ENCODE peak calls at places on chromosomes 7 and 10, in nine cellular contexts. One of them, this sample, is unnamed.

GRCh38 chr10:86946215-86947170 is 10.9 kb downstream of the MMRN2 start:
- DNase-seq in neural progenitor cell: no peak
- DNase-seq in OCI-M1: no peak
- DNase-seq in activated T-helper 9 cell treated with anti-CD3 and anti-CD28 coated beads, Interleukin-2, amount 50 U/mL, for 16 hours: no peak
- DNase-seq in NCI-H2029: peak
- DNase-seq in stromal cell of bone marrow: no peak
- DNase-seq in activated naive CD4-positive, alpha-beta T cell treated with anti-CD3 and anti-CD28 coated beads for 36 hours: no peak
- DNase-seq in ovary: no peak
- DNase-seq in astrocyte of the hippocampus: no peak
- DNase-seq in this sample: no peak

GRCh38 chr7:142603870-142604448 is 145.3 kb upstream of the PRSS1 start:
- DNase-seq in stromal cell of bone marrow: no peak
- DNase-seq in activated naive CD4-positive, alpha-beta T cell treated with anti-CD3 and anti-CD28 coated beads for 36 hours: peak
- DNase-seq in OCI-M1: peak
- DNase-seq in neural progenitor cell: peak
- DNase-seq in ovary: no peak
- DNase-seq in activated T-helper 9 cell treated with anti-CD3 and anti-CD28 coated beads, Interleukin-2, amount 50 U/mL, for 16 hours: no peak
- DNase-seq in NCI-H2029: peak
- DNase-seq in astrocyte of the hippocampus: peak
- DNase-seq in this sample: no peak

GRCh38 chr7:14698239-14698638 is 204.3 kb downstream of the DGKB start:
- DNase-seq in activated T-helper 9 cell treated with anti-CD3 and anti-CD28 coated beads, Interleukin-2, amount 50 U/mL, for 16 hours: no peak
- DNase-seq in NCI-H2029: no peak
- DNase-seq in OCI-M1: peak
- DNase-seq in neural progenitor cell: no peak
- DNase-seq in stromal cell of bone marrow: no peak
- DNase-seq in activated naive CD4-positive, alpha-beta T cell treated with anti-CD3 and anti-CD28 coated beads for 36 hours: no peak
- DNase-seq in ovary: no peak
- DNase-seq in astrocyte of the hippocampus: peak
- DNase-seq in this sample: no peak

GRCh38 chr7:115070311-115070710 is 148.4 kb downstream of the MDFIC start:
- DNase-seq in activated naive CD4-positive, alpha-beta T cell treated with anti-CD3 and anti-CD28 coated beads for 36 hours: no peak
- DNase-seq in stromal cell of bone marrow: no peak
- DNase-seq in ovary: no peak
- DNase-seq in astrocyte of the hippocampus: peak
- DNase-seq in NCI-H2029: no peak
- DNase-seq in neural progenitor cell: no peak
- DNase-seq in activated T-helper 9 cell treated with anti-CD3 and anti-CD28 coated beads, Interleukin-2, amount 50 U/mL, for 16 hours: no peak
- DNase-seq in OCI-M1: peak
- DNase-seq in this sample: no peak

GRCh38 chr7:74355091-74355490 is 65.9 kb downstream of the CLIP2 start:
- DNase-seq in OCI-M1: peak
- DNase-seq in astrocyte of the hippocampus: peak
- DNase-seq in stromal cell of bone marrow: peak
- DNase-seq in ovary: peak
- DNase-seq in activated naive CD4-positive, alpha-beta T cell treated with anti-CD3 and anti-CD28 coated beads for 36 hours: peak
- DNase-seq in NCI-H2029: peak
- DNase-seq in activated T-helper 9 cell treated with anti-CD3 and anti-CD28 coated beads, Interleukin-2, amount 50 U/mL, for 16 hours: no peak
- DNase-seq in neural progenitor cell: no peak
- DNase-seq in this sample: no peak

GRCh38 chr7:134527979-134528371 is 608 bp downstream of the AKR1B10 start:
- DNase-seq in NCI-H2029: no peak
- DNase-seq in activated T-helper 9 cell treated with anti-CD3 and anti-CD28 coated beads, Interleukin-2, amount 50 U/mL, for 16 hours: no peak
- DNase-seq in ovary: no peak
- DNase-seq in activated naive CD4-positive, alpha-beta T cell treated with anti-CD3 and anti-CD28 coated beads for 36 hours: no peak
- DNase-seq in stromal cell of bone marrow: peak
- DNase-seq in OCI-M1: no peak
- DNase-seq in neural progenitor cell: peak
- DNase-seq in astrocyte of the hippocampus: peak
- DNase-seq in this sample: no peak

GRCh38 chr7:139300390-139300789 is 40.7 kb upstream of the FMC1 start:
- DNase-seq in ovary: no peak
- DNase-seq in stromal cell of bone marrow: no peak
- DNase-seq in neural progenitor cell: no peak
- DNase-seq in activated naive CD4-positive, alpha-beta T cell treated with anti-CD3 and anti-CD28 coated beads for 36 hours: no peak
- DNase-seq in activated T-helper 9 cell treated with anti-CD3 and anti-CD28 coated beads, Interleukin-2, amount 50 U/mL, for 16 hours: no peak
- DNase-seq in OCI-M1: no peak
- DNase-seq in NCI-H2029: no peak
- DNase-seq in astrocyte of the hippocampus: no peak
- DNase-seq in this sample: no peak

GRCh38 chr7:27118580-27118979 is 12.0 kb downstream of the HOXA4 start:
- DNase-seq in OCI-M1: no peak
- DNase-seq in stromal cell of bone marrow: no peak
- DNase-seq in astrocyte of the hippocampus: no peak
- DNase-seq in neural progenitor cell: no peak
- DNase-seq in activated T-helper 9 cell treated with anti-CD3 and anti-CD28 coated beads, Interleukin-2, amount 50 U/mL, for 16 hours: no peak
- DNase-seq in NCI-H2029: no peak
- DNase-seq in ovary: no peak
- DNase-seq in activated naive CD4-positive, alpha-beta T cell treated with anti-CD3 and anti-CD28 coated beads for 36 hours: no peak
- DNase-seq in this sample: no peak

GRCh38 chr7:74479066-74479781 is 25.5 kb downstream of the GTF2IRD1 start:
- DNase-seq in astrocyte of the hippocampus: peak
- DNase-seq in NCI-H2029: peak
- DNase-seq in ovary: peak
- DNase-seq in OCI-M1: peak
- DNase-seq in activated naive CD4-positive, alpha-beta T cell treated with anti-CD3 and anti-CD28 coated beads for 36 hours: no peak
- DNase-seq in stromal cell of bone marrow: no peak
- DNase-seq in activated T-helper 9 cell treated with anti-CD3 and anti-CD28 coated beads, Interleukin-2, amount 50 U/mL, for 16 hours: no peak
- DNase-seq in neural progenitor cell: no peak
- DNase-seq in this sample: no peak

GRCh38 chr7:35548291-35548690 is 146.6 kb downstream of the HERPUD2 start:
- DNase-seq in activated naive CD4-positive, alpha-beta T cell treated with anti-CD3 and anti-CD28 coated beads for 36 hours: no peak
- DNase-seq in ovary: no peak
- DNase-seq in OCI-M1: no peak
- DNase-seq in neural progenitor cell: no peak
- DNase-seq in NCI-H2029: no peak
- DNase-seq in stromal cell of bone marrow: no peak
- DNase-seq in astrocyte of the hippocampus: no peak
- DNase-seq in activated T-helper 9 cell treated with anti-CD3 and anti-CD28 coated beads, Interleukin-2, amount 50 U/mL, for 16 hours: no peak
- DNase-seq in this sample: no peak

GRCh38 chr10:103114876-103115275 is 78.2 kb downstream of the NT5C2 start:
- DNase-seq in OCI-M1: no peak
- DNase-seq in astrocyte of the hippocampus: no peak
- DNase-seq in NCI-H2029: no peak
- DNase-seq in activated T-helper 9 cell treated with anti-CD3 and anti-CD28 coated beads, Interleukin-2, amount 50 U/mL, for 16 hours: no peak
- DNase-seq in stromal cell of bone marrow: no peak
- DNase-seq in activated naive CD4-positive, alpha-beta T cell treated with anti-CD3 and anti-CD28 coated beads for 36 hours: no peak
- DNase-seq in neural progenitor cell: no peak
- DNase-seq in ovary: no peak
- DNase-seq in this sample: no peak

GRCh38 chr10:60921631-60922030 is 22.4 kb downstream of the RHOBTB1 start:
- DNase-seq in OCI-M1: no peak
- DNase-seq in stromal cell of bone marrow: no peak
- DNase-seq in ovary: no peak
- DNase-seq in activated T-helper 9 cell treated with anti-CD3 and anti-CD28 coated beads, Interleukin-2, amount 50 U/mL, for 16 hours: no peak
- DNase-seq in NCI-H2029: no peak
- DNase-seq in activated naive CD4-positive, alpha-beta T cell treated with anti-CD3 and anti-CD28 coated beads for 36 hours: no peak
- DNase-seq in neural progenitor cell: no peak
- DNase-seq in astrocyte of the hippocampus: no peak
- DNase-seq in this sample: no peak

GRCh38 chr10:52729259-52730104 is 43.1 kb downstream of the MBL2 start:
- DNase-seq in activated T-helper 9 cell treated with anti-CD3 and anti-CD28 coated beads, Interleukin-2, amount 50 U/mL, for 16 hours: no peak
- DNase-seq in ovary: no peak
- DNase-seq in activated naive CD4-positive, alpha-beta T cell treated with anti-CD3 and anti-CD28 coated beads for 36 hours: no peak
- DNase-seq in neural progenitor cell: peak
- DNase-seq in astrocyte of the hippocampus: peak
- DNase-seq in stromal cell of bone marrow: no peak
- DNase-seq in OCI-M1: peak
- DNase-seq in NCI-H2029: no peak
- DNase-seq in this sample: no peak

GRCh38 chr10:6056411-6057135 is 5.6 kb downstream of the IL2RA start:
- DNase-seq in stromal cell of bone marrow: no peak
- DNase-seq in ovary: no peak
- DNase-seq in NCI-H2029: no peak
- DNase-seq in astrocyte of the hippocampus: no peak
- DNase-seq in activated T-helper 9 cell treated with anti-CD3 and anti-CD28 coated beads, Interleukin-2, amount 50 U/mL, for 16 hours: no peak
- DNase-seq in OCI-M1: no peak
- DNase-seq in neural progenitor cell: peak
- DNase-seq in activated naive CD4-positive, alpha-beta T cell treated with anti-CD3 and anti-CD28 coated beads for 36 hours: peak
- DNase-seq in this sample: no peak

GRCh38 chr7:151248191-151249033 is at the start of gene SMARCD3:
- DNase-seq in OCI-M1: peak
- DNase-seq in NCI-H2029: peak
- DNase-seq in neural progenitor cell: peak
- DNase-seq in activated T-helper 9 cell treated with anti-CD3 and anti-CD28 coated beads, Interleukin-2, amount 50 U/mL, for 16 hours: no peak
- DNase-seq in stromal cell of bone marrow: peak
- DNase-seq in activated naive CD4-positive, alpha-beta T cell treated with anti-CD3 and anti-CD28 coated beads for 36 hours: no peak
- DNase-seq in astrocyte of the hippocampus: peak
- DNase-seq in ovary: peak
- DNase-seq in this sample: no peak

GRCh38 chr7:47581821-47582747 is at the start of gene TNS3:
- DNase-seq in stromal cell of bone marrow: no peak
- DNase-seq in astrocyte of the hippocampus: peak
- DNase-seq in NCI-H2029: peak
- DNase-seq in activated T-helper 9 cell treated with anti-CD3 and anti-CD28 coated beads, Interleukin-2, amount 50 U/mL, for 16 hours: no peak
- DNase-seq in neural progenitor cell: peak
- DNase-seq in activated naive CD4-positive, alpha-beta T cell treated with anti-CD3 and anti-CD28 coated beads for 36 hours: no peak
- DNase-seq in ovary: peak
- DNase-seq in OCI-M1: no peak
- DNase-seq in this sample: no peak

GRCh38 chr7:1697499-1698125 is 27.5 kb downstream of the ELFN1 start:
- DNase-seq in activated naive CD4-positive, alpha-beta T cell treated with anti-CD3 and anti-CD28 coated beads for 36 hours: peak
- DNase-seq in NCI-H2029: no peak
- DNase-seq in stromal cell of bone marrow: no peak
- DNase-seq in OCI-M1: no peak
- DNase-seq in activated T-helper 9 cell treated with anti-CD3 and anti-CD28 coated beads, Interleukin-2, amount 50 U/mL, for 16 hours: no peak
- DNase-seq in astrocyte of the hippocampus: no peak
- DNase-seq in neural progenitor cell: no peak
- DNase-seq in ovary: no peak
- DNase-seq in this sample: no peak

GRCh38 chr7:29113384-29114102 is 32.8 kb downstream of the CPVL start:
- DNase-seq in neural progenitor cell: peak
- DNase-seq in astrocyte of the hippocampus: peak
- DNase-seq in activated naive CD4-positive, alpha-beta T cell treated with anti-CD3 and anti-CD28 coated beads for 36 hours: peak
- DNase-seq in ovary: no peak
- DNase-seq in stromal cell of bone marrow: no peak
- DNase-seq in NCI-H2029: no peak
- DNase-seq in activated T-helper 9 cell treated with anti-CD3 and anti-CD28 coated beads, Interleukin-2, amount 50 U/mL, for 16 hours: no peak
- DNase-seq in OCI-M1: peak
- DNase-seq in this sample: no peak

GRCh38 chr10:31118561-31118960 is 86.9 kb upstream of the ZNF438 start:
- DNase-seq in NCI-H2029: no peak
- DNase-seq in ovary: no peak
- DNase-seq in astrocyte of the hippocampus: peak
- DNase-seq in activated naive CD4-positive, alpha-beta T cell treated with anti-CD3 and anti-CD28 coated beads for 36 hours: no peak
- DNase-seq in neural progenitor cell: no peak
- DNase-seq in stromal cell of bone marrow: no peak
- DNase-seq in OCI-M1: no peak
- DNase-seq in activated T-helper 9 cell treated with anti-CD3 and anti-CD28 coated beads, Interleukin-2, amount 50 U/mL, for 16 hours: no peak
- DNase-seq in this sample: no peak

GRCh38 chr7:154532771-154533170 is 470.2 kb downstream of the PAXIP1 start:
- DNase-seq in stromal cell of bone marrow: no peak
- DNase-seq in astrocyte of the hippocampus: no peak
- DNase-seq in activated T-helper 9 cell treated with anti-CD3 and anti-CD28 coated beads, Interleukin-2, amount 50 U/mL, for 16 hours: no peak
- DNase-seq in ovary: no peak
- DNase-seq in NCI-H2029: no peak
- DNase-seq in OCI-M1: no peak
- DNase-seq in neural progenitor cell: no peak
- DNase-seq in activated naive CD4-positive, alpha-beta T cell treated with anti-CD3 and anti-CD28 coated beads for 36 hours: no peak
- DNase-seq in this sample: no peak

GRCh38 chr10:119474606-119475005 is 67.9 kb downstream of the RGS10 start:
- DNase-seq in NCI-H2029: no peak
- DNase-seq in stromal cell of bone marrow: no peak
- DNase-seq in neural progenitor cell: no peak
- DNase-seq in activated T-helper 9 cell treated with anti-CD3 and anti-CD28 coated beads, Interleukin-2, amount 50 U/mL, for 16 hours: no peak
- DNase-seq in OCI-M1: no peak
- DNase-seq in activated naive CD4-positive, alpha-beta T cell treated with anti-CD3 and anti-CD28 coated beads for 36 hours: no peak
- DNase-seq in astrocyte of the hippocampus: no peak
- DNase-seq in ovary: no peak
- DNase-seq in this sample: no peak